ENCODE peak calls at places on chromosomes 2 and 18, in ten cellular contexts. I is AG04450, M is endothelial cell, V is nephron progenitor cell, O is spleen, A is dorsolateral prefrontal cortex, W is A549, C is fibroblast of the aortic adventitia, G is mesothelial cell of epicardium, R is heart right ventricle. P is an unnamed sample.

GRCh38 chr2:36544638-36545338 is 53.2 kb downstream of the FEZ2 start:
- DNase-seq in R (no peak), I (no peak), C (no peak), O (no peak), G (no peak), A (no peak), W (peak), M (no peak), V (no peak), P (no peak)

GRCh38 chr2:157250836-157251235 is 6.7 kb upstream of the GALNT5 start:
- DNase-seq in G (no peak), M (no peak), W (no peak), C (no peak), A (no peak), R (no peak), O (no peak), V (no peak), I (no peak), P (no peak)

GRCh38 chr2:219296142-219296541 is 13.1 kb downstream of the PTPRN start:
- DNase-seq in R (no peak), M (no peak), O (peak), C (no peak), W (no peak), I (no peak), V (no peak), A (peak), G (no peak), P (no peak)

GRCh38 chr18:45628979-45629958 is 14.0 kb downstream of the SLC14A2 start:
- DNase-seq in I (no peak), W (peak), G (no peak), A (no peak), R (no peak), C (peak), O (peak), M (no peak), V (no peak), P (no peak)

GRCh38 chr18:21110667-21111350 is 804 bp downstream of the ROCK1 start:
- DNase-seq in V (peak), I (no peak), O (peak), A (no peak), C (peak), R (peak), G (peak), M (peak), W (peak), P (peak)

GRCh38 chr2:120775261-120775660 is 39.6 kb downstream of the GLI2 start:
- DNase-seq in C (no peak), I (no peak), A (no peak), M (no peak), G (no peak), O (peak), W (no peak), V (no peak), R (peak), P (no peak)

GRCh38 chr2:224793961-224794360 is 77.8 kb upstream of the CCDC195 start:
- DNase-seq in W (no peak), M (no peak), A (no peak), I (no peak), G (no peak), R (no peak), V (no peak), C (peak), O (no peak), P (no peak)

GRCh38 chr2:230865766-230866703 is 1.3 kb downstream of the ITM2C start:
- DNase-seq in V (peak), A (peak), M (peak), W (no peak), C (no peak), I (no peak), G (no peak), O (peak), R (no peak), P (no peak)

GRCh38 chr2:189657867-189658266 is 3.4 kb upstream of the ASNSD1 start:
- DNase-seq in A (no peak), O (peak), I (no peak), W (no peak), G (no peak), V (no peak), C (peak), M (no peak), R (peak), P (no peak)

GRCh38 chr2:201964631-201965206 is 68.9 kb upstream of the FZD7 start:
- DNase-seq in M (no peak), I (no peak), R (no peak), W (no peak), V (no peak), A (no peak), C (no peak), G (no peak), O (no peak), P (no peak)

GRCh38 chr2:201968045-201968444 is 65.6 kb upstream of the FZD7 start:
- DNase-seq in W (no peak), I (no peak), M (no peak), R (no peak), G (no peak), A (no peak), O (no peak), V (no peak), C (no peak), P (no peak)

GRCh38 chr2:201966691-201967388 is 66.8 kb upstream of the FZD7 start:
- DNase-seq in M (no peak), O (no peak), I (no peak), G (no peak), W (no peak), A (no peak), C (no peak), V (no peak), R (no peak), P (no peak)

GRCh38 chr2:201964011-201964410 is 69.6 kb upstream of the FZD7 start:
- DNase-seq in M (no peak), V (no peak), W (no peak), O (no peak), A (no peak), I (no peak), G (no peak), R (no peak), C (no peak), P (no peak)

DNA sequence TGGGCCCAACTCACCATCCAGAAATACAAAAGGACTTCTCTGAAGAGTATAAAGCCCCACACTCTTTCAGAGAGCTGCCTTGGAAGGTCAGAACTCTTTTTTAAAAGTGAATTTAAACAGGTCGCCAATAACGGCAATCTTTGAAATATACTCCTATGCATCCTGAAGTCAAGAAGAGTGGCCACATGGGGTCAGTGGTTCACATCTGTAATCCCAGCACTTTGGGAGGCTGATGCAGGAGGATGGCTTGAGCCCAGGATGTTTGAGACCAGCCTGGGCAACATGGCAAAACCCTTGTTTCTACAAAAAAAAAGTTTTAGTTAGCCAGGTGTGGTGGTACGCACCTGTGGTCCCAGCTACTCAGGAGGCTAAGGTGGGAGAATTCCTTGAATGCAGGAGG is 68.1 kb upstream of the FZD7 start:
- DNase-seq in G (no peak), O (no peak), I (no peak), C (no peak), V (no peak), M (no peak), A (no peak), R (no peak), W (peak), P (no peak)
- TF ChIP-seq CTCF in G (no peak), O (no peak), I (no peak), C (peak), V (no peak), M (no peak), A (no peak), R (peak), W (peak), P (no peak)

DNA sequence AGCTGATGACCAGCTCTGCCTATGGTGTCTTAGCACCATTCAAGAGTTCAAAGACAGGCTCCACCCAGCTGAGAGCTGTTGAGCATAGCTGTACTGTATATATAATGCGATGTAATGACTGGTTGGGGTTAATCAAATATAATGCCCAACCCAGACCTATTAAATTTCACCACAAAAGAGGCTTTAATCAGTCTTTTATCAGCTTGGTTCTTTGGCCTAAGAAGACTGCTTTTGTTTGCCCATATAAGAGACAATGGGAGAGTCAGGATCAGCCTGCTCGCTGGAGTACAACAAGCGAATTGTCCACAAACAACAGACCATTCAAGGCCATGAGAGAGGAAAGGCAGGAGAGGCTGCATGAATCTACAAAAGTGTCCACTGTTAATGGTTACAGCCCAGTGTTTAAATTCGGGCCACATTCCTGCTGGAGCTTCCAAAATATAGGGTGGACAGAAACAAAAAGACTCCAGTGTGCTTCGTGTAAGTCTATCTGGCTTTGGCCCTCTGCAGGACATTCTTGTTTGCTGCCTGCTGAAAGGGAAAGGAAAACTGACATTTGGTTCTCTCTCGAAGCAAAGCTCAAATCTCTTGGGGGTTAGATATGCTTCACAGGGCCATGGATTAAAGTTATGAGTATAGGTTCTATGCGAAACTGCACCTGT is 299.0 kb upstream of the FBXO11 start:
- DNase-seq in O (no peak), V (no peak), I (no peak), A (peak), W (peak), M (no peak), R (no peak), C (peak), G (no peak), P (no peak)
- TF ChIP-seq CTCF in O (peak), V (no peak), I (peak), A (peak), W (no peak), M (no peak), R (peak), C (peak), G (no peak), P (no peak)

GRCh38 chr2:143171817-143172216 is 42.6 kb downstream of the ARHGAP15 start:
- DNase-seq in A (no peak), I (no peak), C (peak), W (peak), R (no peak), M (no peak), O (no peak), V (no peak), G (no peak), P (no peak)
- TF ChIP-seq CTCF in A (peak), I (peak), C (peak), W (peak), R (no peak), M (no peak), O (peak), V (peak), G (no peak), P (no peak)

GRCh38 chr2:234823196-234823876 is 128.5 kb upstream of the SH3BP4 start:
- DNase-seq in O (no peak), C (no peak), V (no peak), I (no peak), R (no peak), G (no peak), W (no peak), M (no peak), A (no peak), P (no peak)

GRCh38 chr2:234816056-234816455 is 135.8 kb upstream of the SH3BP4 start:
- DNase-seq in C (no peak), G (no peak), W (no peak), M (no peak), O (no peak), A (no peak), V (no peak), R (no peak), I (no peak), P (no peak)

GRCh38 chr2:234821946-234822470 is 129.8 kb upstream of the SH3BP4 start:
- DNase-seq in V (no peak), R (no peak), W (no peak), O (no peak), G (no peak), I (no peak), A (no peak), C (peak), M (no peak), P (no peak)

GRCh38 chr2:234816491-234816890 is 135.3 kb upstream of the SH3BP4 start:
- DNase-seq in M (no peak), I (no peak), G (no peak), O (no peak), A (no peak), V (no peak), C (no peak), R (no peak), W (no peak), P (no peak)

GRCh38 chr2:234818937-234819336 is 132.9 kb upstream of the SH3BP4 start:
- DNase-seq in W (no peak), M (no peak), A (no peak), R (no peak), V (no peak), C (no peak), O (no peak), G (no peak), I (no peak), P (no peak)
- TF ChIP-seq CTCF in W (no peak), M (no peak), A (no peak), R (no peak), V (no peak), C (peak), O (no peak), G (no peak), I (peak), P (no peak)

GRCh38 chr2:201182650-201183372 is at the start of gene CASP10:
- DNase-seq in V (no peak), I (no peak), O (no peak), R (no peak), G (no peak), W (peak), C (peak), A (no peak), M (peak), P (no peak)
- TF ChIP-seq CTCF in V (no peak), I (peak), O (peak), R (peak), G (no peak), W (peak), C (peak), A (no peak), M (no peak), P (no peak)

GRCh38 chr2:69767034-69767433 is 25.1 kb downstream of the ANXA4 start:
- DNase-seq in R (no peak), M (no peak), V (no peak), O (no peak), I (peak), G (no peak), C (peak), A (peak), W (no peak), P (no peak)
- TF ChIP-seq CTCF in R (no peak), M (no peak), V (no peak), O (no peak), I (peak), G (no peak), C (peak), A (no peak), W (no peak), P (no peak)

GRCh38 chr18:65788373-65788772 is 37.6 kb downstream of the CDH7 start:
- DNase-seq in V (no peak), G (no peak), I (no peak), M (no peak), R (no peak), C (no peak), A (no peak), O (no peak), W (peak), P (no peak)
- TF ChIP-seq CTCF in V (no peak), G (no peak), I (no peak), M (no peak), R (no peak), C (no peak), A (no peak), O (no peak), W (peak), P (no peak)